ENCODE peak calls at places on chromosome 1, in seven cellular contexts. F, G, S, Z, K, V and O are unnamed samples.
A peak's percentile ranks its signal among the peaks of the same experiment; 100 is the strongest.

GRCh38 chr1:54259546-54259945 is 59.6 kb downstream of the MRPL37 start:
- DNase-seq in F (peak; percentile 46), G (no peak), V (no peak), S (peak; percentile 32), Z (no peak), K (no peak), O (no peak)

GRCh38 chr1:151680812-151681211 is 35.8 kb downstream of the CELF3 start:
- DNase-seq in K (no peak), Z (no peak), S (no peak), F (no peak), G (no peak), V (no peak), O (no peak)

GRCh38 chr1:44354268-44354839 is 703 bp downstream of the ERI3 start:
- DNase-seq in V (no peak), G (no peak), K (no peak), Z (no peak), F (no peak), S (no peak), O (no peak)

GRCh38 chr1:116134178-116134773 is 23.1 kb downstream of the MAB21L3 start:
- DNase-seq in S (no peak), G (no peak), K (peak; percentile 13), V (no peak), Z (no peak), F (peak; percentile 67), O (no peak)

GRCh38 chr1:63887809-63888208 is 114.0 kb downstream of the ROR1 start:
- DNase-seq in Z (no peak), G (no peak), F (no peak), V (no peak), K (no peak), S (no peak), O (no peak)

GRCh38 chr1:86955678-86956077 is 41.2 kb downstream of the HS2ST1 start:
- DNase-seq in V (no peak), Z (no peak), F (no peak), K (no peak), S (no peak), G (no peak), O (no peak)

GRCh38 chr1:109917429-109918076 is 6.9 kb downstream of the CSF1 start:
- DNase-seq in G (no peak), S (no peak), Z (no peak), K (no peak), V (no peak), F (no peak), O (no peak)

GRCh38 chr1:235821361-235821981 is 45.2 kb downstream of the LYST start:
- DNase-seq in Z (no peak), F (no peak), G (no peak), K (no peak), V (no peak), S (no peak), O (no peak)

GRCh38 chr1:219555802-219556201 is 57.1 kb downstream of the ZC3H11B start:
- DNase-seq in V (no peak), S (peak; percentile 20), Z (no peak), K (no peak), F (no peak), G (no peak), O (no peak)

GRCh38 chr1:226738421-226738994 is 574 bp downstream of the ITPKB start:
- DNase-seq in Z (peak; percentile 20), V (no peak), S (peak; percentile 75), K (peak; percentile 37), F (peak; percentile 41), G (peak; percentile 29), O (peak; percentile 50)